ENCODE peak calls at places on chromosomes 7 and 10, in six cellular contexts. One of them, this sample, is unnamed.

GRCh38 chr10:100993986-100994708 is 5.5 kb upstream of the LZTS2 start:
- DNase-seq in left ventricle myocardium inferior: no peak
- DNase-seq in tibial nerve: no peak
- DNase-seq in AG10803: peak
- DNase-seq in Peyer's patch: no peak
- DNase-seq in colonic mucosa: no peak
- DNase-seq in this sample: no peak

GRCh38 chr7:38889872-38890432 is 19.0 kb downstream of the VPS41 start:
- DNase-seq in left ventricle myocardium inferior: no peak
- DNase-seq in tibial nerve: no peak
- DNase-seq in AG10803: no peak
- DNase-seq in Peyer's patch: no peak
- DNase-seq in colonic mucosa: no peak
- DNase-seq in this sample: no peak

GRCh38 chr7:30168800-30169584 is 34.2 kb downstream of the MTURN start:
- DNase-seq in left ventricle myocardium inferior: no peak
- DNase-seq in tibial nerve: no peak
- DNase-seq in AG10803: peak
- DNase-seq in Peyer's patch: no peak
- DNase-seq in colonic mucosa: no peak
- DNase-seq in this sample: no peak

GRCh38 chr7:30859202-30859939 is 52.3 kb upstream of the AQP1 start:
- DNase-seq in left ventricle myocardium inferior: no peak
- DNase-seq in tibial nerve: no peak
- DNase-seq in AG10803: no peak
- DNase-seq in Peyer's patch: no peak
- DNase-seq in colonic mucosa: no peak
- DNase-seq in this sample: no peak

GRCh38 chr7:16851829-16852228 is 30.0 kb downstream of the AGR3 start:
- DNase-seq in left ventricle myocardium inferior: no peak
- DNase-seq in tibial nerve: no peak
- DNase-seq in AG10803: no peak
- DNase-seq in Peyer's patch: no peak
- DNase-seq in colonic mucosa: peak
- DNase-seq in this sample: no peak

GRCh38 chr7:80770675-80771081 is 132.2 kb downstream of the CD36 start:
- DNase-seq in left ventricle myocardium inferior: no peak
- DNase-seq in tibial nerve: no peak
- DNase-seq in AG10803: no peak
- DNase-seq in Peyer's patch: no peak
- DNase-seq in colonic mucosa: no peak
- DNase-seq in this sample: peak

GRCh38 chr7:1742555-1743303 is 72.7 kb downstream of the ELFN1 start:
- DNase-seq in left ventricle myocardium inferior: peak
- DNase-seq in tibial nerve: peak
- DNase-seq in AG10803: peak
- DNase-seq in Peyer's patch: no peak
- DNase-seq in colonic mucosa: peak
- DNase-seq in this sample: peak

GRCh38 chr7:14834888-14835287 is 67.7 kb downstream of the DGKB start:
- DNase-seq in left ventricle myocardium inferior: no peak
- DNase-seq in tibial nerve: no peak
- DNase-seq in AG10803: no peak
- DNase-seq in Peyer's patch: no peak
- DNase-seq in colonic mucosa: no peak
- DNase-seq in this sample: no peak

GRCh38 chr7:141014091-141014490 is 661 bp downstream of the MRPS33 start:
- DNase-seq in left ventricle myocardium inferior: no peak
- DNase-seq in tibial nerve: no peak
- DNase-seq in AG10803: peak
- DNase-seq in Peyer's patch: no peak
- DNase-seq in colonic mucosa: peak
- DNase-seq in this sample: no peak

GRCh38 chr7:77895905-77896304 is 97.3 kb downstream of the PHTF2 start:
- DNase-seq in left ventricle myocardium inferior: no peak
- DNase-seq in tibial nerve: no peak
- DNase-seq in AG10803: no peak
- DNase-seq in Peyer's patch: no peak
- DNase-seq in colonic mucosa: no peak
- DNase-seq in this sample: no peak

GRCh38 chr7:39637400-39637799 is 14.0 kb downstream of the RALA start:
- DNase-seq in left ventricle myocardium inferior: no peak
- DNase-seq in tibial nerve: no peak
- DNase-seq in AG10803: no peak
- DNase-seq in Peyer's patch: no peak
- DNase-seq in colonic mucosa: no peak
- DNase-seq in this sample: no peak

GRCh38 chr7:30968747-30969603 is 5.2 kb downstream of the GHRHR start:
- DNase-seq in left ventricle myocardium inferior: no peak
- DNase-seq in tibial nerve: no peak
- DNase-seq in AG10803: no peak
- DNase-seq in Peyer's patch: no peak
- DNase-seq in colonic mucosa: peak
- DNase-seq in this sample: peak

GRCh38 chr10:86950349-86950748 is 7.1 kb downstream of the MMRN2 start:
- DNase-seq in left ventricle myocardium inferior: no peak
- DNase-seq in tibial nerve: no peak
- DNase-seq in AG10803: no peak
- DNase-seq in Peyer's patch: no peak
- DNase-seq in colonic mucosa: no peak
- DNase-seq in this sample: no peak

GRCh38 chr7:2812119-2812487 is 32.0 kb downstream of the GNA12 start:
- DNase-seq in left ventricle myocardium inferior: no peak
- DNase-seq in tibial nerve: no peak
- DNase-seq in AG10803: no peak
- DNase-seq in Peyer's patch: no peak
- DNase-seq in colonic mucosa: no peak
- DNase-seq in this sample: no peak

GRCh38 chr7:24049296-24049695 is 234.7 kb upstream of the NPY start:
- DNase-seq in left ventricle myocardium inferior: no peak
- DNase-seq in tibial nerve: no peak
- DNase-seq in AG10803: no peak
- DNase-seq in Peyer's patch: no peak
- DNase-seq in colonic mucosa: no peak
- DNase-seq in this sample: no peak

GRCh38 chr10:131090761-131091661 is 220.5 kb downstream of the TCERG1L start:
- DNase-seq in left ventricle myocardium inferior: no peak
- DNase-seq in tibial nerve: no peak
- DNase-seq in AG10803: no peak
- DNase-seq in Peyer's patch: no peak
- DNase-seq in colonic mucosa: no peak
- DNase-seq in this sample: no peak

GRCh38 chr7:19181634-19182033 is 36.4 kb upstream of the FERD3L start:
- DNase-seq in left ventricle myocardium inferior: no peak
- DNase-seq in tibial nerve: no peak
- DNase-seq in AG10803: no peak
- DNase-seq in Peyer's patch: no peak
- DNase-seq in colonic mucosa: no peak
- DNase-seq in this sample: no peak

GRCh38 chr10:36281871-36282331 is 639.8 kb upstream of the FZD8 start:
- DNase-seq in left ventricle myocardium inferior: no peak
- DNase-seq in tibial nerve: peak
- DNase-seq in AG10803: peak
- DNase-seq in Peyer's patch: no peak
- DNase-seq in colonic mucosa: no peak
- DNase-seq in this sample: no peak

GRCh38 chr7:50276446-50276845 is 28.1 kb upstream of the IKZF1 start:
- DNase-seq in left ventricle myocardium inferior: no peak
- DNase-seq in tibial nerve: no peak
- DNase-seq in AG10803: no peak
- DNase-seq in Peyer's patch: no peak
- DNase-seq in colonic mucosa: no peak
- DNase-seq in this sample: no peak

GRCh38 chr10:71368639-71369038 is 28.1 kb upstream of the CDH23 start:
- DNase-seq in left ventricle myocardium inferior: no peak
- DNase-seq in tibial nerve: no peak
- DNase-seq in AG10803: no peak
- DNase-seq in Peyer's patch: no peak
- DNase-seq in colonic mucosa: no peak
- DNase-seq in this sample: no peak

GRCh38 chr10:52436664-52437063 is 122.6 kb downstream of the DKK1 start:
- DNase-seq in left ventricle myocardium inferior: no peak
- DNase-seq in tibial nerve: no peak
- DNase-seq in AG10803: peak
- DNase-seq in Peyer's patch: no peak
- DNase-seq in colonic mucosa: no peak
- DNase-seq in this sample: no peak

GRCh38 chr7:13336227-13336626 is 648.8 kb downstream of the ARL4A start:
- DNase-seq in left ventricle myocardium inferior: no peak
- DNase-seq in tibial nerve: no peak
- DNase-seq in AG10803: peak
- DNase-seq in Peyer's patch: no peak
- DNase-seq in colonic mucosa: no peak
- DNase-seq in this sample: no peak

GRCh38 chr7:121401896-121402295 is 5.8 kb upstream of the FAM3C start:
- DNase-seq in left ventricle myocardium inferior: no peak
- DNase-seq in tibial nerve: no peak
- DNase-seq in AG10803: peak
- DNase-seq in Peyer's patch: no peak
- DNase-seq in colonic mucosa: no peak
- DNase-seq in this sample: no peak

GRCh38 chr10:132574783-132575319 is 37.3 kb downstream of the INPP5A start:
- DNase-seq in left ventricle myocardium inferior: no peak
- DNase-seq in tibial nerve: no peak
- DNase-seq in AG10803: peak
- DNase-seq in Peyer's patch: peak
- DNase-seq in colonic mucosa: no peak
- DNase-seq in this sample: no peak

DNA sequence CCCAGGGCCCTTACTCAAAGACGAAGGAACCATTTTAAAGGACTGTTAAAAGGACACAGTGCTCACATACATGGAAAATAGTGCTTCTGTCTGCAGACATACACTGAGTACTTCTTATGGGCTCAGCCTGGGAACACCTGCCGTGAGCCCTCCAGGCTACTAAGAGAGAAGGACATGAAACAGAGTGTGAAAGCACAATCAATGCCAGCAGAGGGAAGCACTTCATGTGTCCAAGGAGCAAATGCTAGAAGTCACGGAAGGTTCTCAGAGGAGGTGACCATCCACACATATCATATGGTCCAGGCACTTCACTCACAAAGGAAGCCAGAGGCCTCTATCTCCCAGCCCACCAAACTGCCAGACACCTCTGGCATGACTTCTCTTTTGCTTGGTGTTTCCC is 15.5 kb downstream of the ELMO1 start:
- DNase-seq in left ventricle myocardium inferior: no peak
- DNase-seq in tibial nerve: no peak
- DNase-seq in AG10803: no peak
- DNase-seq in Peyer's patch: no peak
- DNase-seq in colonic mucosa: no peak
- DNase-seq in this sample: no peak
- TF ChIP-seq CTCF in left ventricle myocardium inferior: no peak
- TF ChIP-seq CTCF in tibial nerve: peak
- TF ChIP-seq CTCF in AG10803: no peak
- TF ChIP-seq CTCF in Peyer's patch: no peak
- TF ChIP-seq CTCF in colonic mucosa: no peak
- TF ChIP-seq CTCF in this sample: no peak

GRCh38 chr7:69625798-69626197 is 27.5 kb downstream of the AUTS2 start:
- DNase-seq in left ventricle myocardium inferior: no peak
- DNase-seq in tibial nerve: no peak
- DNase-seq in AG10803: no peak
- DNase-seq in Peyer's patch: no peak
- DNase-seq in colonic mucosa: no peak
- DNase-seq in this sample: no peak

GRCh38 chr7:69622960-69623359 is 24.7 kb downstream of the AUTS2 start:
- DNase-seq in left ventricle myocardium inferior: no peak
- DNase-seq in tibial nerve: no peak
- DNase-seq in AG10803: peak
- DNase-seq in Peyer's patch: no peak
- DNase-seq in colonic mucosa: no peak
- DNase-seq in this sample: no peak

GRCh38 chr7:69624842-69625637 is 26.8 kb downstream of the AUTS2 start:
- DNase-seq in left ventricle myocardium inferior: no peak
- DNase-seq in tibial nerve: no peak
- DNase-seq in AG10803: no peak
- DNase-seq in Peyer's patch: no peak
- DNase-seq in colonic mucosa: no peak
- DNase-seq in this sample: no peak

GRCh38 chr7:69622014-69622818 is 23.9 kb downstream of the AUTS2 start:
- DNase-seq in left ventricle myocardium inferior: no peak
- DNase-seq in tibial nerve: no peak
- DNase-seq in AG10803: no peak
- DNase-seq in Peyer's patch: no peak
- DNase-seq in colonic mucosa: no peak
- DNase-seq in this sample: no peak

GRCh38 chr7:69624431-69624830 is 26.2 kb downstream of the AUTS2 start:
- DNase-seq in left ventricle myocardium inferior: no peak
- DNase-seq in tibial nerve: no peak
- DNase-seq in AG10803: no peak
- DNase-seq in Peyer's patch: no peak
- DNase-seq in colonic mucosa: no peak
- DNase-seq in this sample: no peak
- TF ChIP-seq CTCF in left ventricle myocardium inferior: no peak
- TF ChIP-seq CTCF in tibial nerve: no peak
- TF ChIP-seq CTCF in AG10803: no peak
- TF ChIP-seq CTCF in Peyer's patch: no peak
- TF ChIP-seq CTCF in colonic mucosa: no peak
- TF ChIP-seq CTCF in this sample: no peak

GRCh38 chr7:72275412-72276070 is 136.6 kb downstream of the CALN1 start:
- DNase-seq in left ventricle myocardium inferior: no peak
- DNase-seq in tibial nerve: no peak
- DNase-seq in AG10803: no peak
- DNase-seq in Peyer's patch: no peak
- DNase-seq in colonic mucosa: no peak
- DNase-seq in this sample: no peak

GRCh38 chr7:72283309-72283708 is 128.8 kb downstream of the CALN1 start:
- DNase-seq in left ventricle myocardium inferior: no peak
- DNase-seq in tibial nerve: no peak
- DNase-seq in AG10803: no peak
- DNase-seq in Peyer's patch: no peak
- DNase-seq in colonic mucosa: no peak
- DNase-seq in this sample: no peak

GRCh38 chr7:72281325-72281724 is 130.8 kb downstream of the CALN1 start:
- DNase-seq in left ventricle myocardium inferior: no peak
- DNase-seq in tibial nerve: no peak
- DNase-seq in AG10803: no peak
- DNase-seq in Peyer's patch: no peak
- DNase-seq in colonic mucosa: no peak
- DNase-seq in this sample: no peak

DNA sequence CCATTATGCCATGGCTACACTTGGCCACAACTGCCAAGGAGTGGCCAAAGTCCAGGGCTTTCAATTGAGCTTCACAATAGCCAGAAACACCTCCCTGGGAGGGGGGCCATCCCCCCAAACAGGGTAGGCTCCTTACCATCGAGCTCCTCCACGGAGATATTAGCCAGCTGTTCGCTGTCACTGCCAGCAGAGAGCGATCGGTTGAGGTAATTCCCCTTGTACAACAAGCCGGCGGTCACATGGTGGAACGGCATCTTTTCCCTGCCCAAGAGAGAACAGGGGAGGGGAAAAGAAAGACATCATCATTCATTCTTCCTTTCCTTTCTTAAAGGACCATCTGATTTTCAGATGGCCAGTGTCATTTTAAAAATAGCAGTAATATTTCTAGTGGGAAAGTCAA is 133.6 kb downstream of the CALN1 start:
- DNase-seq in left ventricle myocardium inferior: no peak
- DNase-seq in tibial nerve: no peak
- DNase-seq in AG10803: no peak
- DNase-seq in Peyer's patch: no peak
- DNase-seq in colonic mucosa: no peak
- DNase-seq in this sample: no peak
- TF ChIP-seq CTCF in left ventricle myocardium inferior: no peak
- TF ChIP-seq CTCF in tibial nerve: no peak
- TF ChIP-seq CTCF in AG10803: no peak
- TF ChIP-seq CTCF in Peyer's patch: no peak
- TF ChIP-seq CTCF in colonic mucosa: no peak
- TF ChIP-seq CTCF in this sample: no peak

GRCh38 chr10:70323697-70324340 is 40.0 kb upstream of the NPFFR1 start:
- DNase-seq in left ventricle myocardium inferior: no peak
- DNase-seq in tibial nerve: no peak
- DNase-seq in AG10803: no peak
- DNase-seq in Peyer's patch: no peak
- DNase-seq in colonic mucosa: no peak
- DNase-seq in this sample: no peak
- TF ChIP-seq CTCF in left ventricle myocardium inferior: no peak
- TF ChIP-seq CTCF in tibial nerve: no peak
- TF ChIP-seq CTCF in AG10803: no peak
- TF ChIP-seq CTCF in Peyer's patch: no peak
- TF ChIP-seq CTCF in colonic mucosa: no peak
- TF ChIP-seq CTCF in this sample: no peak

This sample was measured in GM13976.